ENCODE peak calls at places on chromosome 17, in six cellular contexts. T is PC-9; V is foreskin keratinocyte; B is nephron progenitor cell; K is ovary; R is stimulated activated CD4-positive, alpha-beta T cell treated with anti-CD3 and anti-CD28 coated beads, Interleukin-2, amount 100 ng/mL, for 24 hours. X is an unnamed sample.

GRCh38 chr17:49548506-49549310 is 27.0 kb upstream of the NXPH3 start:
- DNase-seq in R (no peak), B (no peak), V (no peak), T (peak; percentile 53), K (no peak), X (no peak)

GRCh38 chr17:51118330-51119195 is 2.1 kb downstream of the SPAG9 start:
- DNase-seq in R (no peak), V (no peak), K (peak; percentile 51), T (no peak), B (no peak), X (peak; percentile 47)

GRCh38 chr17:47717845-47718621 is 15.0 kb upstream of the TBX21 start:
- DNase-seq in B (no peak), T (no peak), K (no peak), V (no peak), R (no peak), X (no peak)

GRCh38 chr17:71187145-71187878 is 933.5 kb upstream of the SOX9 start:
- DNase-seq in V (peak; percentile 81), K (no peak), R (no peak), B (no peak), T (no peak), X (no peak)

GRCh38 chr17:40517981-40518380 is 16.6 kb upstream of the TNS4 start:
- DNase-seq in B (no peak), T (no peak), V (no peak), K (no peak), R (no peak), X (no peak)

GRCh38 chr17:61411944-61412859 is 12.6 kb downstream of the TBX2 start:
- DNase-seq in K (peak; percentile 87), V (peak; percentile 89), R (peak; percentile 81), B (peak; percentile 87), T (peak; percentile 89), X (peak; percentile 92)

GRCh38 chr17:39564201-39564828 is 43.4 kb downstream of the NEUROD2 start:
- DNase-seq in V (no peak), K (no peak), R (no peak), T (no peak), B (no peak), X (no peak)

GRCh38 chr17:50129303-50129945 is 536 bp downstream of the SAMD14 start:
- DNase-seq in B (peak; percentile 73), V (no peak), T (no peak), R (no peak), K (peak; percentile 29), X (no peak)

GRCh38 chr17:70344356-70345060 is 175.2 kb downstream of the KCNJ2 start:
- DNase-seq in B (no peak), V (no peak), R (no peak), T (no peak), K (no peak), X (no peak)

GRCh38 chr17:31722251-31723056 is 136.6 kb downstream of the COPRS start:
- DNase-seq in T (no peak), V (no peak), K (no peak), R (no peak), B (no peak), X (no peak)

GRCh38 chr17:50087246-50087911 is 7.8 kb upstream of the PDK2 start:
- DNase-seq in V (peak; percentile 64), K (peak; percentile 76), B (peak; percentile 81), T (peak; percentile 72), R (peak; percentile 79), X (peak; percentile 76)

X was measured in ureter.